ENCODE peak calls at places on chromosomes 4 and X, in seven cellular contexts. M is nephron progenitor cell, O is esophagus muscularis mucosa, L is body of pancreas, Z is HFFc6, W is coronary artery, E is psoas muscle. B is an unnamed sample.
A peak's percentile ranks its signal among the peaks of the same experiment; 100 is the strongest.

GRCh38 chrX:39491548-39492297 is 606.0 kb downstream of the BCOR start:
- DNase-seq in L (no peak), W (no peak), O (no peak), E (no peak), M (no peak), Z (no peak), B (no peak)

GRCh38 chr4:2977116-2978097 is 14.0 kb downstream of the GRK4 start:
- DNase-seq in E (no peak), O (no peak), Z (peak; percentile 41), W (no peak), M (no peak), L (no peak), B (no peak)

GRCh38 chr4:94365304-94365703 is 22.7 kb upstream of the HPGDS start:
- DNase-seq in E (no peak), L (no peak), Z (no peak), O (no peak), W (no peak), M (no peak), B (no peak)

GRCh38 chr4:150852237-150852636 is 162.8 kb downstream of the LRBA start:
- DNase-seq in W (no peak), E (no peak), L (no peak), M (no peak), Z (peak; percentile 9), O (no peak), B (no peak)

GRCh38 chr4:105061136-105061696 is 85.5 kb upstream of the TET2 start:
- DNase-seq in W (no peak), Z (no peak), E (no peak), O (no peak), M (no peak), L (no peak), B (no peak)

GRCh38 chrX:74383611-74384010 is 37.7 kb upstream of the SLC16A2 start:
- DNase-seq in E (no peak), Z (peak; percentile 43), L (peak; percentile 20), O (no peak), W (no peak), M (peak; percentile 16), B (no peak)

GRCh38 chr4:141075553-141075952 is 57.7 kb downstream of the RNF150 start:
- DNase-seq in L (no peak), E (no peak), O (no peak), M (no peak), Z (no peak), W (no peak), B (no peak)

GRCh38 chr4:180028682-180029081 is 2214.5 kb upstream of the TENM3 start:
- DNase-seq in W (no peak), M (peak; percentile 67), Z (no peak), E (peak; percentile 8), L (peak; percentile 14), O (no peak), B (no peak)

GRCh38 chr4:174591243-174592021 is 69.1 kb upstream of the HPGD start:
- DNase-seq in W (no peak), E (no peak), L (no peak), Z (no peak), M (no peak), O (no peak), B (no peak)

GRCh38 chr4:78613522-78614311 is 62.1 kb downstream of the ANXA3 start:
- DNase-seq in Z (no peak), M (no peak), W (no peak), O (no peak), E (no peak), L (no peak), B (no peak)

GRCh38 chrX:119541188-119541587 is 24.0 kb downstream of the STEEP1 start:
- DNase-seq in E (no peak), L (no peak), W (no peak), O (no peak), Z (peak; percentile 75), M (no peak), B (no peak)

GRCh38 chrX:96705905-96706304 is 21.3 kb downstream of the DIAPH2 start:
- DNase-seq in L (no peak), Z (no peak), M (no peak), E (no peak), O (no peak), W (no peak), B (no peak)

GRCh38 chrX:43121637-43122036 is 343.7 kb upstream of the PPP1R2C start:
- DNase-seq in E (no peak), Z (no peak), L (no peak), O (no peak), M (no peak), W (no peak), B (no peak)

GRCh38 chrX:47164420-47164819 is 19.4 kb downstream of the RBM10 start:
- DNase-seq in W (no peak), O (no peak), L (no peak), M (no peak), Z (no peak), E (no peak), B (no peak)

GRCh38 chr4:100086766-100087431 is 103.4 kb downstream of the DDIT4L start:
- DNase-seq in L (no peak), W (no peak), O (no peak), E (no peak), M (no peak), Z (peak; percentile 18), B (no peak)

GRCh38 chr4:87973283-87974169 is 2.0 kb upstream of the SPP1 start:
- DNase-seq in O (no peak), Z (peak; percentile 94), E (peak; percentile 35), L (peak; percentile 55), W (no peak), M (peak; percentile 62), B (no peak)

GRCh38 chr4:80035336-80035735 is 37.7 kb downstream of the ANTXR2 start:
- DNase-seq in W (no peak), Z (no peak), M (no peak), L (no peak), E (no peak), O (no peak), B (no peak)

GRCh38 chrX:31314921-31315320 is 243.1 kb upstream of the FTHL17 start:
- DNase-seq in L (no peak), O (no peak), Z (no peak), E (no peak), M (no peak), W (no peak), B (no peak)

DNA sequence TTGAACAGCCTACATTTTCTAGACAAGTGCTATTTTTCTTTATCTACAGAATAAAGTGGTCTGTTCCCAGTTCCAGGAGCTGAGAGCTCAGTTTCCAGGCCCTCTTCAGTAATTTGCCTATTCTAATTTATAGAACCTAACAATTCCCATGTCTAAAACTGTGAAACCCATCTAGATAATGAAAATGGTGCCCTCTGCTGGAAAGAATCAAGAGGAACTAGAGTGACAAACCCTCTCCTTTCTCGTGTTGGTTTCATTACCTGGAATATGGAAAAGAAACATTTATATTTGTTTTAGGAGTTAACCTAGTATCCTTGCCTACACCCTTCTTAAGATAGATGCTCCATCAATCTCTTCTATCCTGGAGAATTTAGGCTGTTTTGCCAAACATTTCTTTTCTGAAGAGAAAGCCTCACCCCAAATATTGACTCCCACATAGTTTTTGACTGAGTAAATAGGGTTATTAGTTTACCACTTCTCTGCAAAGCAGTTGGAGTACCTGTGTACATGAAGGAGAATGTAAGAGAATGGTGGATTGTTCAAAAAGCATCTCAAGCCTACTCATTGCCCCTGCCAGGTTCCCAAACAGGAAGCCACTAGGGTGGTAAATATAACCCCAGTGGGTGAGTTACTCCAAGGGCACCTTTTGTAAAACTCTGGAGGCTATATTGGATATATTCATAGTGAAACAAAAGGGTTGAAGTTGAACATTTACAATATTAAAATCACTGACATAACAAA is 121.6 kb downstream of the RASL11B start:
- DNase-seq in O (no peak), Z (peak; percentile 62), L (no peak), W (no peak), E (no peak), M (peak; percentile 19), B (no peak)
- TF ChIP-seq CTCF in O (peak; percentile 64), Z (peak; percentile 92), L (peak; percentile 63), W (no peak), E (peak; percentile 77), M (peak; percentile 70), B (peak; percentile 88)

DNA sequence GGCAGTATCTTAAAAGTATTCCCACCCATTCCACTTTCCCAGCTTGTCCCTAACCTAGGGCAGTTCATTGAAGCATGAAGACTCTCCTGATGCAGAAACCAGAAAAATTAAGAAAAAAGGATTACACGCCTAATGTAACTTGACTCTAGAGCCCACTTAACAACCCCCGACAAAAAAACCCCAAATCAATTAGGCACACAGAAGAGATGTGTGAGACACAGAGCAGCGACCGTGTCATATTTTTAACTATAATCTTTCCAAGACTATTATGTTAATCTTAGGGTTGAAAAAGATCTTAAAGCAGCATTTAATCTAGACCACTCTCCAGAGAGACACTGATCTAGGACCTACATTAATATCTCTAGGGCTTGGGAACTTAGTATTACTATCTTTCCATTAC is 1.3 kb downstream of the YTHDC1 start:
- DNase-seq in E (no peak), W (no peak), L (no peak), Z (no peak), O (no peak), M (no peak), B (no peak)
- TF ChIP-seq CTCF in E (no peak), W (no peak), L (no peak), Z (no peak), O (no peak), M (no peak), B (no peak)

DNA sequence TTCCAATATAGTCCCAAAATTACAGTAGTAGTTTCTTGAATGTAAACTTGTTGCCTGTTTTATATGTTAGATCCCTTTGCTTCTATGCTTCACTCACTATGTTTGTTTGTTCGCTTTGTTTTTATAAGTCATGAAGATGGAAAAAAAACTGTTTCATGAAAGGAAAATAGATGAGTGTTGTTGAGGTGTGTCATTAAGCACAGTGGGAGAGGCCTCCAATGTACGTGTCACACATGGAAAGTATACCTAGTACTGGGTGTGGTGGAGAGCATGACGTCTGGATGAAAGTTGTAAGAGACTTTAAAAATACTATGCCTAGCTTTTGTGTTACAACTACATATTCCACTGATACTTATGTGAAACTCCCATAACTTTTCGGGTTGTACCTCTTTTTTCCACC is 28.4 kb downstream of the PLS3 start:
- DNase-seq in Z (no peak), M (no peak), W (no peak), E (no peak), L (no peak), O (no peak), B (no peak)
- TF ChIP-seq CTCF in Z (no peak), M (no peak), W (no peak), E (no peak), L (no peak), O (no peak), B (no peak)

GRCh38 chrX:12315526-12315925 is 177.3 kb downstream of the FRMPD4 start:
- DNase-seq in W (no peak), L (no peak), E (no peak), M (no peak), Z (no peak), O (no peak), B (no peak)

GRCh38 chrX:12319955-12320354 is 181.7 kb downstream of the FRMPD4 start:
- DNase-seq in O (no peak), E (no peak), W (no peak), M (no peak), Z (no peak), L (no peak), B (no peak)

GRCh38 chrX:12322031-12322430 is 183.8 kb downstream of the FRMPD4 start:
- DNase-seq in L (no peak), W (no peak), Z (no peak), E (no peak), M (no peak), O (no peak), B (no peak)

DNA sequence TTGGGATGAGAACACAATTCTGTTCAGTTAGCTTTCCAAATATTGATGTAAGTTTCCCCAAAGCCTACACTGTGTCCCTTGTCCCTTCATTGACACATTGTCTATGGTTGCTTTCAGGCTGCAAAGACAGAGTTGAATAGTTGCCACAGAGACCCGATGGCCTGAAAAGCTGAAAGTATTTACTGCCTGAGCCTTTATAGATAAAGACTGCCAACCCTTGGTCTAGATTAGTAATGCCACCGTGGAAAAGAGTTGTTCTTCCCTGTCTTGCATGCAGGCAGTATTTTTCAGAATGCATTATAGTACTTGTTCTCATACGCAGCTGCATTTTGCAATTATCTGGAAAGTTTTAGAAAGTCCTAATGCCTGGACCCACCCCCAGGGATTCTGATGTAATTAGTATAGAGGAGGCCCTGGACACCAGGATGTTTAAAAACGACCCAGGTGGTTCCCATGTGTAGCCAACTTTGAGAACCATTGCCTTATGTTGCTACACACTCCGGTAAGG is 180.8 kb downstream of the FRMPD4 start:
- DNase-seq in M (no peak), L (no peak), O (no peak), E (no peak), W (no peak), Z (no peak), B (no peak)
- TF ChIP-seq CTCF in M (no peak), L (no peak), O (no peak), E (no peak), W (no peak), Z (no peak), B (no peak)

B was measured in type B pancreatic cell.